ENCODE peak calls at places on chromosome 2, in six cellular contexts. O is left lung, N is T-cell, F is gastrocnemius medialis, V is pancreas, I is left cardiac atrium. T is an unnamed sample.

GRCh38 chr2:66189598-66189997 is 245.3 kb upstream of the MEIS1 start:
- ATAC-seq in O (peak; percentile 65), N (no peak), F (peak; percentile 82), V (peak; percentile 16), I (peak; percentile 89), T (peak; percentile 88)

GRCh38 chr2:37325625-37326071 is 1.0 kb upstream of the PRKD3 start:
- ATAC-seq in O (no peak), N (no peak), F (no peak), V (no peak), I (no peak), T (no peak)

GRCh38 chr2:134202361-134202760 is 51.5 kb upstream of the MGAT5 start:
- ATAC-seq in O (no peak), N (no peak), F (no peak), V (no peak), I (peak; percentile 7), T (no peak)

GRCh38 chr2:24917086-24917485 is 3.0 kb downstream of the ADCY3 start:
- ATAC-seq in O (no peak), N (no peak), F (no peak), V (no peak), I (no peak), T (no peak)

GRCh38 chr2:138395565-138396306 is 105.8 kb upstream of the SPOPL start:
- ATAC-seq in O (peak; percentile 70), N (no peak), F (peak; percentile 36), V (peak; percentile 28), I (peak; percentile 97), T (peak; percentile 99)

GRCh38 chr2:46157966-46158310 is 139.3 kb upstream of the EPAS1 start:
- ATAC-seq in O (no peak), N (no peak), F (no peak), V (no peak), I (peak; percentile 33), T (no peak)

GRCh38 chr2:122451040-122451439 is 695.6 kb downstream of the TSN start:
- ATAC-seq in O (peak; percentile 79), N (no peak), F (no peak), V (peak; percentile 73), I (no peak), T (no peak)

GRCh38 chr2:199308567-199308966 is 149.2 kb downstream of the SATB2 start:
- ATAC-seq in O (no peak), N (no peak), F (no peak), V (no peak), I (no peak), T (no peak)

GRCh38 chr2:144515694-144516416 is 4.1 kb downstream of the ZEB2 start:
- ATAC-seq in O (peak; percentile 6), N (peak; percentile 36), F (peak; percentile 4), V (peak; percentile 9), I (peak; percentile 25), T (no peak)

GRCh38 chr2:197359859-197360258 is 49.3 kb upstream of the ANKRD44 start:
- ATAC-seq in O (no peak), N (no peak), F (no peak), V (no peak), I (no peak), T (no peak)

GRCh38 chr2:197174539-197175094 is 136.0 kb downstream of the ANKRD44 start:
- ATAC-seq in O (no peak), N (no peak), F (peak; percentile 93), V (peak; percentile 31), I (peak; percentile 82), T (peak; percentile 99)

GRCh38 chr2:230589497-230590015 is 123.1 kb upstream of the CAB39 start:
- ATAC-seq in O (peak; percentile 37), N (peak; percentile 27), F (no peak), V (no peak), I (no peak), T (peak; percentile 56)

GRCh38 chr2:156486175-156486574 is 50.0 kb downstream of the GPD2 start:
- ATAC-seq in O (no peak), N (no peak), F (peak; percentile 60), V (no peak), I (no peak), T (no peak)

GRCh38 chr2:98458207-98458606 is 13.5 kb downstream of the INPP4A start:
- ATAC-seq in O (no peak), N (peak; percentile 74), F (no peak), V (no peak), I (no peak), T (no peak)

GRCh38 chr2:8569332-8569930 is 112.4 kb upstream of the ID2 start:
- ATAC-seq in O (no peak), N (no peak), F (no peak), V (no peak), I (no peak), T (no peak)

GRCh38 chr2:54558976-54559410 is 102.9 kb downstream of the SPTBN1 start:
- ATAC-seq in O (peak; percentile 28), N (peak; percentile 4), F (no peak), V (peak; percentile 43), I (peak; percentile 2), T (peak; percentile 30)

GRCh38 chr2:100213595-100213994 is 71.2 kb upstream of the AFF3 start:
- ATAC-seq in O (no peak), N (no peak), F (peak; percentile 64), V (peak; percentile 43), I (peak; percentile 91), T (no peak)

GRCh38 chr2:56185582-56186046 is 1.8 kb downstream of the CCDC85A start:
- ATAC-seq in O (peak; percentile 63), N (no peak), F (no peak), V (peak; percentile 34), I (peak; percentile 55), T (no peak)

GRCh38 chr2:45793564-45793963 is 142.1 kb downstream of the PRKCE start:
- ATAC-seq in O (no peak), N (no peak), F (no peak), V (peak; percentile 87), I (peak; percentile 53), T (no peak)

GRCh38 chr2:233779722-233780121 is 1.6 kb downstream of the MROH2A start:
- ATAC-seq in O (no peak), N (no peak), F (no peak), V (no peak), I (no peak), T (no peak)

GRCh38 chr2:139155991-139156390 is 375.8 kb upstream of the NXPH2 start:
- ATAC-seq in O (no peak), N (no peak), F (no peak), V (no peak), I (no peak), T (no peak)

GRCh38 chr2:153156743-153157142 is 321.8 kb downstream of the RPRM start:
- ATAC-seq in O (no peak), N (no peak), F (no peak), V (no peak), I (no peak), T (no peak)

GRCh38 chr2:159635006-159635746 is 18.8 kb upstream of the BAZ2B start:
- ATAC-seq in O (peak; percentile 41), N (no peak), F (no peak), V (no peak), I (peak; percentile 53), T (no peak)

GRCh38 chr2:64850641-64851040 is 138.6 kb upstream of the SLC1A4 start:
- ATAC-seq in O (peak; percentile 44), N (no peak), F (no peak), V (peak; percentile 33), I (no peak), T (no peak)

GRCh38 chr2:35978218-35978617 is 377.4 kb upstream of the CRIM1 start:
- ATAC-seq in O (no peak), N (no peak), F (no peak), V (no peak), I (no peak), T (no peak)